ENCODE peak calls at places on chromosomes 11 and 22, in seven cellular contexts. One of them, this sample, is unnamed.

GRCh38 chr11:27716850-27717249 is 16.6 kb upstream of the BDNF start:
- DNase-seq in BE2C: no peak
- DNase-seq in neuronal stem cell: no peak
- DNase-seq in endodermal cell: no peak
- DNase-seq in adipocyte: peak; percentile 80
- DNase-seq in CD4-positive, CD25-positive, alpha-beta regulatory T cell: no peak
- DNase-seq in kidney: no peak
- DNase-seq in this sample: no peak

GRCh38 chr11:119121811-119122124 is 388 bp downstream of the HINFP start:
- DNase-seq in BE2C: no peak
- DNase-seq in neuronal stem cell: no peak
- DNase-seq in endodermal cell: no peak
- DNase-seq in adipocyte: no peak
- DNase-seq in CD4-positive, CD25-positive, alpha-beta regulatory T cell: no peak
- DNase-seq in kidney: no peak
- DNase-seq in this sample: no peak

GRCh38 chr11:3866206-3866605 is 10.7 kb downstream of the STIM1 start:
- DNase-seq in BE2C: no peak
- DNase-seq in neuronal stem cell: no peak
- DNase-seq in endodermal cell: no peak
- DNase-seq in adipocyte: no peak
- DNase-seq in CD4-positive, CD25-positive, alpha-beta regulatory T cell: no peak
- DNase-seq in kidney: no peak
- DNase-seq in this sample: no peak

GRCh38 chr11:131748146-131749050 is 378.0 kb downstream of the NTM start:
- DNase-seq in BE2C: peak; percentile 30
- DNase-seq in neuronal stem cell: peak; percentile 58
- DNase-seq in endodermal cell: peak; percentile 88
- DNase-seq in adipocyte: peak; percentile 90
- DNase-seq in CD4-positive, CD25-positive, alpha-beta regulatory T cell: peak; percentile 8
- DNase-seq in kidney: peak; percentile 77
- DNase-seq in this sample: no peak

GRCh38 chr11:71207996-71208774 is 44.2 kb downstream of the SHANK2 start:
- DNase-seq in BE2C: no peak
- DNase-seq in neuronal stem cell: no peak
- DNase-seq in endodermal cell: no peak
- DNase-seq in adipocyte: no peak
- DNase-seq in CD4-positive, CD25-positive, alpha-beta regulatory T cell: no peak
- DNase-seq in kidney: peak; percentile 43
- DNase-seq in this sample: no peak

GRCh38 chr11:22459053-22459452 is 120.9 kb downstream of the SLC17A6 start:
- DNase-seq in BE2C: no peak
- DNase-seq in neuronal stem cell: no peak
- DNase-seq in endodermal cell: no peak
- DNase-seq in adipocyte: peak; percentile 50
- DNase-seq in CD4-positive, CD25-positive, alpha-beta regulatory T cell: no peak
- DNase-seq in kidney: no peak
- DNase-seq in this sample: no peak

GRCh38 chr22:37211075-37211852 is 1.0 kb downstream of the SSTR3 start:
- DNase-seq in BE2C: no peak
- DNase-seq in neuronal stem cell: no peak
- DNase-seq in endodermal cell: no peak
- DNase-seq in adipocyte: no peak
- DNase-seq in CD4-positive, CD25-positive, alpha-beta regulatory T cell: no peak
- DNase-seq in kidney: peak; percentile 41
- DNase-seq in this sample: no peak

GRCh38 chr11:92770419-92770818 is 199.0 kb upstream of the MTNR1B start:
- DNase-seq in BE2C: no peak
- DNase-seq in neuronal stem cell: no peak
- DNase-seq in endodermal cell: no peak
- DNase-seq in adipocyte: no peak
- DNase-seq in CD4-positive, CD25-positive, alpha-beta regulatory T cell: no peak
- DNase-seq in kidney: no peak
- DNase-seq in this sample: no peak

GRCh38 chr22:32411829-32412592 is at the start of gene RTCB:
- DNase-seq in BE2C: peak; percentile 91
- DNase-seq in neuronal stem cell: peak; percentile 86
- DNase-seq in endodermal cell: peak; percentile 96
- DNase-seq in adipocyte: peak; percentile 95
- DNase-seq in CD4-positive, CD25-positive, alpha-beta regulatory T cell: peak; percentile 91
- DNase-seq in kidney: peak; percentile 94
- DNase-seq in this sample: peak; percentile 93

GRCh38 chr11:22732588-22732987 is 66.2 kb downstream of the GAS2 start:
- DNase-seq in BE2C: no peak
- DNase-seq in neuronal stem cell: no peak
- DNase-seq in endodermal cell: no peak
- DNase-seq in adipocyte: no peak
- DNase-seq in CD4-positive, CD25-positive, alpha-beta regulatory T cell: no peak
- DNase-seq in kidney: no peak
- DNase-seq in this sample: no peak

GRCh38 chr11:75576445-75577049 is 14.5 kb downstream of the SERPINH1 start:
- DNase-seq in BE2C: no peak
- DNase-seq in neuronal stem cell: no peak
- DNase-seq in endodermal cell: peak; percentile 81
- DNase-seq in adipocyte: peak; percentile 62
- DNase-seq in CD4-positive, CD25-positive, alpha-beta regulatory T cell: no peak
- DNase-seq in kidney: peak; percentile 95
- DNase-seq in this sample: no peak

GRCh38 chr11:72631806-72632731 is 42.2 kb downstream of the PDE2A start:
- DNase-seq in BE2C: peak; percentile 86
- DNase-seq in neuronal stem cell: no peak
- DNase-seq in endodermal cell: no peak
- DNase-seq in adipocyte: no peak
- DNase-seq in CD4-positive, CD25-positive, alpha-beta regulatory T cell: no peak
- DNase-seq in kidney: peak; percentile 80
- DNase-seq in this sample: no peak
- H3K4me1 ChIP-seq in BE2C: peaks cover 61% of the 10 kb centered on the region
- H3K4me1 ChIP-seq in neuronal stem cell: peaks cover 4% of the 10 kb centered on the region
- H3K4me1 ChIP-seq in endodermal cell: no peaks in the 10 kb centered on the region
- H3K4me1 ChIP-seq in adipocyte: no peaks in the 10 kb centered on the region
- H3K4me1 ChIP-seq in CD4-positive, CD25-positive, alpha-beta regulatory T cell: no peaks in the 10 kb centered on the region
- H3K4me1 ChIP-seq in kidney: peaks cover 3% of the 10 kb centered on the region
- H3K4me1 ChIP-seq in this sample: peaks cover 88% of the 10 kb centered on the region

DNA sequence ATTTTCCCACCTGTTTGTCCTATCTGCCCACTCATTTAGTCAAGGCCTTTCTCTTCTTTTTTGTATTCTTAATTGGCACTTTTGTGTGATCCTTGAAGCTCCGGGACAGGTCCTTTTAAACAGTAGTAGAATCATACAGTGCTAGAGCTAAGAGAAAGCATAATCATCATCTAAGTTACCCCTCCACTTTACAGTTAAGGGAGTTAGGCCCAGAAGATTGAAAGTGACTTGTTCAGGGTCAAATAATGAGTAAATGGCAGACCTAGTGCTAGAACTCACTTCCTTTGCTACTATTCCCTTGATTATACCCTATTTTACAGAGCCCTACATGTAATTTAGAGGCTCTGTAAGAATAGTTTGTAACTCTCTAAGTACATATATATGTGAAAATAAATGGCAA is 2.5 kb downstream of the USP47 start:
- DNase-seq in BE2C: no peak
- DNase-seq in neuronal stem cell: no peak
- DNase-seq in endodermal cell: no peak
- DNase-seq in adipocyte: no peak
- DNase-seq in CD4-positive, CD25-positive, alpha-beta regulatory T cell: no peak
- DNase-seq in kidney: no peak
- DNase-seq in this sample: no peak
- H3K4me3 ChIP-seq in BE2C: peak overlapping the region; percentile 74
- H3K4me3 ChIP-seq in neuronal stem cell: peak overlapping the region; percentile 76
- H3K4me3 ChIP-seq in endodermal cell: peak overlapping the region; percentile 90
- H3K4me3 ChIP-seq in adipocyte: peak overlapping the region; percentile 83
- H3K4me3 ChIP-seq in CD4-positive, CD25-positive, alpha-beta regulatory T cell: peak overlapping the region; percentile 94
- H3K4me3 ChIP-seq in kidney: peak overlapping the region; percentile 52
- H3K4me3 ChIP-seq in this sample: peak overlapping the region; percentile 81

DNA sequence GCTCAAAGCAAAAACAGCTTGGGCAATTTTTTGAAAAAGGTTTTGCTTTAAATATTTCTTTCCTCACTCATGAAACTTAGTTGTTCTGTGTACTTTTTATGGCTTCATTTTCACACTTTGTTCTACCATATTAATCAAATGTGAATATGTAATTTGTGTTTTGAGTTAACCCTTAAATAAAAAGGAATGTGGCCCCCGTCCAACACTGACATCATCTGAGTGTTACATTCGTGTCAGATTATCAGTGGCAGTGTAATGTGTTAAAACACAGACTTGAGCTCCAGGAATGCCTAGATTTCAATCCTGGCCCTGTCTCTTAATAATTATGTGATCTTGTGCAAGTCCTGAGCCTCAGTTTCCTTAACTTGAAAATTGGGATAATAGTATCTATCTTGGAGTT is 5.6 kb downstream of the RTN3 start:
- DNase-seq in BE2C: no peak
- DNase-seq in neuronal stem cell: no peak
- DNase-seq in endodermal cell: no peak
- DNase-seq in adipocyte: peak; percentile 24
- DNase-seq in CD4-positive, CD25-positive, alpha-beta regulatory T cell: no peak
- DNase-seq in kidney: no peak
- DNase-seq in this sample: no peak
- H3K4me1 ChIP-seq in BE2C: no peaks in the 10 kb centered on the region
- H3K4me1 ChIP-seq in neuronal stem cell: peaks cover 1% of the 10 kb centered on the region
- H3K4me1 ChIP-seq in endodermal cell: no peaks in the 10 kb centered on the region
- H3K4me1 ChIP-seq in adipocyte: peaks cover 72% of the 10 kb centered on the region
- H3K4me1 ChIP-seq in CD4-positive, CD25-positive, alpha-beta regulatory T cell: peaks cover 16% of the 10 kb centered on the region
- H3K4me1 ChIP-seq in kidney: peaks cover 10% of the 10 kb centered on the region
- H3K4me1 ChIP-seq in this sample: peaks cover 72% of the 10 kb centered on the region

DNA sequence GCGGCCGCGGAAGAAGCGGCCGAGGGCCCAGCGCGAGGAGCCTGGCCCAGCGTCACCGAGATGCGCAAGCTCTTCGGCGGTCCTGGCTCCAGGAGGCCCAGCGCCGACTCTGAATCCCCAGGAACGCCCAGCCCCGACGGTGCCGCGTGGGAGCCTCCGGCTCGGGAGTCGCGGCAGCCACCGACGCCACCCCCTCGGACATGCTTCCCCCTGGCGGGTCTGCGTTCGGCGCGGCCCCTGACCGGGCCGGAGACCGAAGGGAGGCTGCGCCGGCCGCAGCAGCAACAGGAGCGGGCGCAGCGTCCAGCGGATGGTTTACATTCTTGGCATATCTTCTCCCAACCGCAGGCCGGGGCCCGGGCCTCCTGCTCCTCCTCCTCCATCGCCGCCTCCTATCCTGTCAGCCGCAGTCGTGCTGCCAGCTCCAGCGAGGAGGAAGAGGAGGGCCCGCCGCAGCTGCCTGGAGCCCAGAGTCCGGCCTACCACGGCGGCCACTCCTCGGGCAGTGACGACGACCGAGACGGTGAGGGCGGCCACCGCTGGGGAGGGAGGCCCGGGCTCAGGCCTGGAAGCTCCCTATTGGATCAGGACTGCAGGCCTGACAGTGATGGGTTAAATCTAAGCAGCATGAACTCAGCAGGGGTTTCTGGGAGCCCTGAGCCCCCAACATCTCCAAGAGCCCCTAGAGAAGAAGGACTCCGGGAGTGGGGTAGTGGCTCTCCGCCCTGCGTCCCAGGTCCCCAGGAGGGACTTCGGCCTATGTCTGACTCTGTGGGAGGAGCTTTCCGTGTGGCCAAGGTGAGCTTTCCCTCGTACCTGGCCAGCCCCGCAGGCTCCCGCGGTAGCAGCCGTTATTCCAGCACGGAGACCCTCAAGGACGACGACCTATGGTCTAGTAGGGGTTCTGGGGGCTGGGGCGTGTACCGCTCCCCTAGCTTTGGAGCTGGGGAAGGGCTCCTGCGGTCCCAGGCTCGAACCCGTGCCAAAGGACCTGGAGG is 1.2 kb downstream of the ARHGEF17 start:
- DNase-seq in BE2C: peak; percentile 52
- DNase-seq in neuronal stem cell: peak; percentile 78
- DNase-seq in endodermal cell: peak; percentile 95
- DNase-seq in adipocyte: peak; percentile 99
- DNase-seq in CD4-positive, CD25-positive, alpha-beta regulatory T cell: no peak
- DNase-seq in kidney: peak; percentile 98
- DNase-seq in this sample: peak; percentile 96
- H3K4me3 ChIP-seq in BE2C: peak overlapping the region; percentile 75
- H3K4me3 ChIP-seq in neuronal stem cell: peak overlapping the region; percentile 57
- H3K4me3 ChIP-seq in endodermal cell: peak overlapping the region; percentile 86
- H3K4me3 ChIP-seq in adipocyte: peak overlapping the region; percentile 94
- H3K4me3 ChIP-seq in CD4-positive, CD25-positive, alpha-beta regulatory T cell: no peak overlapping the region
- H3K4me3 ChIP-seq in kidney: peak overlapping the region; percentile 58
- H3K4me3 ChIP-seq in this sample: peak overlapping the region; percentile 73

This sample was measured in esophagus muscularis mucosa.